ENCODE peak calls at places on chromosomes 2 and 18, in four cellular contexts. Q is HCT116, C is SK-N-SH, D is HepG2. P is an unnamed sample.

GRCh38 chr2:71792926-71793761 is 339.8 kb downstream of the DYSF start:
- DNase-seq in D (peak), Q (no peak), C (no peak), P (peak)

GRCh38 chr2:3535794-3536681 is 16.7 kb upstream of the ADI1 start:
- DNase-seq in C (peak), D (peak), Q (peak), P (no peak)

GRCh38 chr18:48188609-48189008 is 220.6 kb downstream of the ZBTB7C start:
- DNase-seq in Q (no peak), C (no peak), D (no peak), P (no peak)

GRCh38 chr2:145141981-145142380 is 622.1 kb upstream of the ZEB2 start:
- DNase-seq in C (no peak), Q (no peak), D (no peak), P (no peak)

GRCh38 chr2:181457741-181458425 is 697 bp downstream of the ITGA4 start:
- DNase-seq in C (peak), D (no peak), Q (no peak), P (no peak)

GRCh38 chr2:180799141-180799540 is 181.3 kb upstream of the UBE2E3 start:
- DNase-seq in D (no peak), C (no peak), Q (no peak), P (no peak)

GRCh38 chr18:7830468-7830867 is 263.4 kb downstream of the PTPRM start:
- DNase-seq in Q (peak), D (no peak), C (peak), P (no peak)

GRCh38 chr18:76446321-76446720 is 48.7 kb downstream of the ZNF516 start:
- DNase-seq in D (no peak), Q (no peak), C (no peak), P (no peak)

GRCh38 chr18:30265190-30265589 is 777.4 kb downstream of the DSC3 start:
- DNase-seq in D (no peak), Q (no peak), C (no peak), P (no peak)

GRCh38 chr2:138269726-138270125 is 231.8 kb upstream of the SPOPL start:
- DNase-seq in C (no peak), Q (no peak), D (no peak), P (no peak)

GRCh38 chr2:200765995-200766660 is 45.6 kb upstream of the BZW1 start:
- DNase-seq in C (no peak), Q (peak), D (no peak), P (no peak)

GRCh38 chr2:105797298-105797819 is 52.6 kb downstream of the NCK2 start:
- DNase-seq in D (peak), Q (no peak), C (no peak), P (no peak)

GRCh38 chr2:40957508-40957907 is 505.6 kb upstream of the SLC8A1 start:
- DNase-seq in D (peak), C (no peak), Q (no peak), P (no peak)

GRCh38 chr2:128835342-128835855 is 516.7 kb upstream of the HS6ST1 start:
- DNase-seq in Q (no peak), D (no peak), C (no peak), P (no peak)

GRCh38 chr2:47297767-47298401 is 105.1 kb upstream of the MSH2 start:
- DNase-seq in C (no peak), Q (no peak), D (no peak), P (no peak)

GRCh38 chr2:118065927-118066326 is 22.3 kb upstream of the INSIG2 start:
- DNase-seq in Q (no peak), C (no peak), D (no peak), P (no peak)

DNA sequence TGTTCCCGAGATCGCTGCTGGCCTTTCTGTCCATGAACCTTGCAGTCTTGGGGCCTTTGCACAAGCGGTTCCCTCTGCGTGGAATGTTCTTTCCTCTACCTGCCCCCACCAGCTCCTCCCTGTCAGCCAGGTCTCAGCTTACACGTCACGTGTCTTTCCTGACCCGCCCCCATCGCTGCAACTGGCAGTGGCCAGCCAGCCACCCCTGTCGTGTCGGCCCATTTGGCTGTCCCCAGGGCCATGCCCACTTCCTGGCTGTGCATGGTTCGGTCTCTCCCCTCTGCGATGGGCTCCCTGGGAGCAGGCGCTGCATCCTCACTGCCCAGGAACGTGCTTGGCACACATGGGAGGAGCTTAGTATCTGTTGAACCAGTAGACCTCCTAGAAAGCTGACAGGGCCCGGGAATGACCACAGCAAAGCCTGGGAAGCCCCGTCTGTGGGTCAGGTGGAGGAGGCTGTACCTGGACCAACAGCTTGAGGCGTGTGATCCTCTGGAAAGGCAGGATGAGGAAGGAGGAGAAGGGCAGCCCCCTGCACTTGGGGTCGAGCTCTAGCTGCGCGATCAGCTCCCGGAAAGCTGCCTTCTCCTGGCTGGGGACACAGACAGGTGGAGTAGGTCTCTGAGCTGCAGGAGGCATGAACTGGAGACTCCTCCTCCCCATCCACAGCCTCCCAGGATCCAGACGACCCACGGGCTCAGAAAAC is 21.0 kb downstream of the SNORC start:
- DNase-seq in C (no peak), D (no peak), Q (peak), P (peak)
- TF ChIP-seq JUND in C (no peak), D (no peak), Q (no peak), P (no peak)

GRCh38 chr2:100217323-100217722 is 74.9 kb upstream of the AFF3 start:
- DNase-seq in C (no peak), Q (no peak), D (no peak), P (no peak)
- TF ChIP-seq JUND in C (no peak), Q (no peak), D (no peak), P (no peak)

GRCh38 chr2:52340185-52340584 is 1308.3 kb upstream of the NRXN1 start:
- DNase-seq in D (no peak), C (no peak), Q (no peak), P (no peak)
- TF ChIP-seq JUND in D (no peak), C (no peak), Q (no peak), P (no peak)

GRCh38 chr18:63454497-63454896 is 22.3 kb upstream of the SERPINB5 start:
- DNase-seq in Q (no peak), D (no peak), C (no peak), P (no peak)

GRCh38 chr18:63457987-63458386 is 18.8 kb upstream of the SERPINB5 start:
- DNase-seq in D (no peak), C (no peak), Q (no peak), P (no peak)

GRCh38 chr18:63465059-63465458 is 11.7 kb upstream of the SERPINB5 start:
- DNase-seq in D (no peak), Q (no peak), C (no peak), P (no peak)

GRCh38 chr18:63464434-63464833 is 12.3 kb upstream of the SERPINB5 start:
- DNase-seq in Q (no peak), C (no peak), D (no peak), P (no peak)

GRCh38 chr18:63460414-63460813 is 16.3 kb upstream of the SERPINB5 start:
- DNase-seq in Q (no peak), C (no peak), D (no peak), P (no peak)
- TF ChIP-seq JUND in Q (no peak), C (no peak), D (no peak), P (no peak)